ENCODE peak calls at places on chromosomes 13 and 19, in six cellular contexts. Q is CD4-positive, alpha-beta T cell; L is tibial artery; F is neural progenitor cell; H is body of pancreas; Z is psoas muscle. S is an unnamed sample.

GRCh38 chr13:86986448-86986847 is 684.7 kb upstream of the SLITRK5 start:
- DNase-seq in L (no peak), Z (no peak), F (peak; percentile 67), Q (no peak), H (no peak), S (no peak)

GRCh38 chr13:61350351-61350750 is 65.3 kb downstream of the PCDH20 start:
- DNase-seq in Z (no peak), H (no peak), L (no peak), Q (no peak), F (no peak), S (no peak)

GRCh38 chr19:41935781-41936415 is 7.6 kb upstream of the ERFL start:
- DNase-seq in H (no peak), F (no peak), L (no peak), Q (no peak), Z (no peak), S (no peak)

GRCh38 chr13:19618925-19619324 is 14.5 kb upstream of the MPHOSPH8 start:
- DNase-seq in L (no peak), F (peak; percentile 36), H (peak; percentile 29), Z (no peak), Q (no peak), S (no peak)

GRCh38 chr19:50500060-50500752 is 10.8 kb downstream of the JOSD2 start:
- DNase-seq in H (no peak), Q (no peak), L (no peak), F (peak; percentile 69), Z (peak; percentile 92), S (no peak)

GRCh38 chr13:110714798-110715394 is 1.4 kb downstream of the ING1 start:
- DNase-seq in L (peak; percentile 68), Q (peak; percentile 62), Z (peak; percentile 78), H (peak; percentile 68), F (peak; percentile 74), S (peak; percentile 64)

GRCh38 chr13:37748913-37749312 is 120.7 kb downstream of the TRPC4 start:
- DNase-seq in F (no peak), L (no peak), H (no peak), Q (no peak), Z (no peak), S (no peak)

GRCh38 chr13:113220141-113220598 is 10.8 kb downstream of the CUL4A start:
- DNase-seq in F (no peak), L (no peak), H (peak; percentile 30), Z (no peak), Q (no peak), S (no peak)

GRCh38 chr13:76992548-76993001 is 694 bp downstream of the CLN5 start:
- DNase-seq in Z (no peak), F (peak; percentile 60), H (peak; percentile 37), L (peak; percentile 36), Q (peak; percentile 37), S (no peak)

GRCh38 chr19:16268676-16269319 is 55.8 kb upstream of the KLF2 start:
- DNase-seq in Q (peak; percentile 47), F (no peak), Z (no peak), L (no peak), H (no peak), S (no peak)

GRCh38 chr13:46686171-46686570 is 110.8 kb downstream of the ESD start:
- DNase-seq in F (no peak), H (no peak), L (no peak), Q (no peak), Z (no peak), S (no peak)

GRCh38 chr19:6736169-6736916 is 1.0 kb downstream of the GPR108 start:
- DNase-seq in H (peak; percentile 89), L (peak; percentile 82), F (peak; percentile 88), Z (peak; percentile 83), Q (peak; percentile 65), S (no peak)
- TF ChIP-seq CTCF in H (peak; percentile 57), L (peak; percentile 50), F (peak; percentile 62), Z (peak; percentile 58), Q (peak; percentile 57), S (peak; percentile 41)

GRCh38 chr13:54185101-54185500 is 1156.5 kb downstream of the OLFM4 start:
- DNase-seq in L (no peak), H (no peak), F (no peak), Z (no peak), Q (no peak), S (no peak)
- TF ChIP-seq CTCF in L (no peak), H (no peak), F (no peak), Z (no peak), Q (no peak), S (no peak)

DNA sequence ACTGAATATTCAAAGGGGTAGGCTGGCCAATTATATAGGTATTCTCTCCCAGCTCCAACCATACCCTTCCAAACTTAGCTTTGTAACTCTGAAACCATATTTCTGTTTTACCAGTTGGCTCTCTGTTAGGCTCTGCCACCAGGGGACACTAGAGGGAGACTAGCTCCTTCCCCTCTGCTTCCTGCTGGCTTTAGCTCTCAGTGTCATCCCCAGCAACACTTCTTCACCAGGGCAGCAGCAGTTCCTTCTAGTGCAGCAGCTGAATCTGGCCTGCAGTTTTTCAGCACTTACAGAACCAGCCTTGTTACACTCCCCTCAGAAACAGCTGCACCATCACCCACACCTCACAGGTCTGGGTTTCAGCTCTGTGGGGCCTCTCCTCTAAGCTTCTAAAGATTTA is 51.0 kb upstream of the DOCK9 start:
- DNase-seq in F (peak; percentile 16), H (no peak), L (no peak), Q (no peak), Z (no peak), S (no peak)
- TF ChIP-seq CTCF in F (peak; percentile 33), H (no peak), L (no peak), Q (peak; percentile 25), Z (peak; percentile 10), S (no peak)

DNA sequence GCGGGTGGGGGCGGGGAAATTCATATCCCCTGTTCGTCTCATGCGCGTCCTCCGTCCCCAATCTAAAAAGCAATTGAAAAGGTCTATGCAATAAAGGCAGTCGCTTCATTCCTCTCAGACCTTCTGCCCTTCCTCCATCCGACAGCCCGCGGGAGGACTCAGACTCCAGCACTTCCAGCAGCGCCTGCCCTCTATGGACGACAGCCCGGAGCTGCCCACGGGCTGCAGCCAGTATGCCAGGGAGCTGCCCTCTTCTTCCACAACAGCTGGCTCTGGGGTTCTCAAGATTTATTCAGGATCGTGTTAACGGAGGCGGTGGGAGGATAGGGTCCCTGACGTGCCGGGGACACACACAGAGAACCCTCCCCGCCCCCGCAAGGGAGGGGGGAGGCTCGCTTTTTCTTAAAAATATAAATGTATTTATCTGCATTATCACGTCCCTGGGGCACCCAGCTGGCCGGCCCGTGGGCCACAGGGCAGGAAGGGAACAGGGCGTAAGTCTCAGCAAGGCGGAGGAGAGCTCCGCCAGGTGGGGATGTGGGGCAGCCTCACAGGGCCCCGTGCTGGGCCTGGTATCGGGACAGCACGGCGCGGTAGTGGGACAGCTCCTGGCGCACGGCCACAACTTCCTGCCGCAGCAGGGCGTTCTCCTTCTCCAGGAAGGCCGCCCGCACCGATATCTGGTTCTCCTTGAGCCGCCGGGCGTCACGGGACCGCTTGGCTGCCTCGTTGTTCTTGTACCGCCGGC is 6.7 kb downstream of the DBP start:
- DNase-seq in Z (peak; percentile 84), L (peak; percentile 74), H (peak; percentile 65), F (peak; percentile 80), Q (no peak), S (peak; percentile 61)
- TF ChIP-seq CTCF in Z (no peak), L (no peak), H (no peak), F (peak; percentile 33), Q (no peak), S (no peak)

S was measured in mesothelial cell of epicardium.